ENCODE peak calls at places on chromosomes 13 and 19, in ten cellular contexts. J is neural progenitor cell, N is fibroblast of lung, S is DND-41, F is astrocyte, R is keratinocyte, K is GM23338, E is PC-9, P is HCT116, B is H1. I is an unnamed sample.

GRCh38 chr13:30872685-30873443 is 33.2 kb upstream of the MEDAG start:
- DNase-seq in J (peak; percentile 66), N (peak; percentile 84), R (no peak), F (peak; percentile 93), B (no peak), S (no peak), P (no peak), K (peak; percentile 88), E (no peak), I (peak; percentile 30)

GRCh38 chr19:49746206-49746958 is 16.7 kb downstream of the TSKS start:
- DNase-seq in P (peak; percentile 90), N (peak; percentile 56), K (peak; percentile 99), E (no peak), R (no peak), J (peak; percentile 61), S (peak; percentile 30), B (peak; percentile 97), F (peak; percentile 17), I (peak; percentile 79)

GRCh38 chr13:107450931-107451330 is 764.4 kb downstream of the LIG4 start:
- DNase-seq in E (no peak), J (no peak), B (no peak), R (no peak), P (no peak), N (peak; percentile 96), S (no peak), K (no peak), F (peak; percentile 99), I (peak; percentile 82)

GRCh38 chr13:98828614-98829013 is 76.1 kb upstream of the SLC15A1 start:
- DNase-seq in R (no peak), S (no peak), P (no peak), F (no peak), J (no peak), N (no peak), K (no peak), E (no peak), B (no peak), I (no peak)

GRCh38 chr19:52527954-52528326 is 472 bp downstream of the ZNF808 start:
- DNase-seq in R (no peak), F (no peak), S (peak; percentile 20), B (no peak), P (no peak), J (peak; percentile 47), E (no peak), N (peak; percentile 2), K (peak; percentile 46), I (peak; percentile 5)

GRCh38 chr13:113658836-113659235 is 838 bp upstream of the ATP4B start:
- DNase-seq in S (no peak), B (no peak), J (no peak), K (no peak), P (no peak), E (no peak), N (no peak), R (no peak), F (no peak), I (no peak)

GRCh38 chr19:14081797-14082674 is 3.5 kb downstream of the C19orf67 start:
- DNase-seq in K (no peak), B (no peak), F (peak; percentile 31), R (no peak), J (peak; percentile 34), P (no peak), S (no peak), N (no peak), E (no peak), I (no peak)

GRCh38 chr19:31263317-31263716 is 85.9 kb downstream of the TSHZ3 start:
- DNase-seq in R (no peak), K (no peak), E (no peak), S (peak; percentile 11), B (no peak), J (no peak), N (no peak), P (no peak), F (no peak), I (peak; percentile 5)

DNA sequence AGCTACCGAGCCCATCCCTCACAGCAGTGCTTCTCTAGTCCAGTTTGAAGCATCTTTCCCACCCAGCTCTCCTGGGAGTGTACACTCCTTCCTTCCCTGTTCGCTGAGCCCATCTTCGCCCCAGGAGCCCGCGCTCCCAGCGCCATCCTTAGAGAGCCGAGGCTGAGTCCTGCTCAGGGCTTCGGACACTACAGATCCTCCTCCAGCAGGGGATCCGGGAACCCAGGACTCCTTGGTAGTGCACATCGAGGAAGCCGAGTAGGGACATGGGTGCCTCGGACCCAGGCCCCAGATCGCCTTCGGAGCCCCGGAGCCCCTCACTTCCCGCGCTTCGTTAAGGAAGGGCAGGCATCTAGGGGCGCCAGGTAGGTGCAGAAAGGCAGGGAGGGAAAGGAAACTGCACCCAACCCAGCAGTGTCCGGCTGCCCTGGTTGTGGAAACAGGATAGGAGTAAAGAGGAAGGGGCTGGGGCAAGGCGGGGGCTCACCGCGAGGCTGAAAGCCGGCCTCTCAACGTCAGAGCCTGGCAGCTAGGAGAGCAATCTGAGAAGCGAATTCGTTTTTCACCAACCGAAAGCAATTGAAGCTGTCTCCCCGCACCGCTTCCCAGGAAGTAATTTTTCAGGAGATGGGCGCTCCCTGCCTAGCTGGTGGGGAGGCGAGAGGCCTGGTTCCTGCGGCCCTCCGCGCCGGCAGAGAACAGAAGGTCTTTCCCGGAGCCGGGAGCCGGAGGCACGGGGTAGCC is 1.0 kb downstream of the PDX1 start:
- DNase-seq in R (no peak), S (no peak), J (peak; percentile 60), K (peak; percentile 52), N (peak; percentile 18), E (no peak), B (no peak), P (no peak), F (no peak), I (no peak)
- TF ChIP-seq EZH2 in R (peak; percentile 84), S (no peak), J (peak; percentile 95), K (peak; percentile 98), N (peak; percentile 82), E (no peak), B (peak; percentile 96), P (no peak), F (peak; percentile 65), I (peak; percentile 59)

DNA sequence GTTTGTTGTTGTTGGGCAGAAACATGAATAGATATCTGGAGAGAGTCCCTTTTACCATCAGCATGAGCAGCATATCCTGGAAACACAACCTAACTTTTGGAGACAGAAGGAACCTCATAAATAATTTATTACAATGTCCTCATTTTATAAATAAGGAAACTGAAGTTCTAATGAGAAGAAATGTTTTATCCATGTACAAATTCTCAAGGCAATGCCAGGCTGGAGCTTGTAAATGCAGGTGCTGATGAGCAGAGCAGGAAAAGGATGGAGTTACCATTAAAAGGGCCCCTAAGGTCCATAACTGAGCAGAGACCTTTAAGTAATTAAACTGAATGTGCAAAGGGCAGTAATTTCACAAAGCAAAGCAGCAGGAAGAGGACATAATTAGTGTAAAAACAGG is 17.3 kb downstream of the LCP1 start:
- DNase-seq in F (no peak), B (no peak), S (no peak), J (no peak), K (no peak), N (no peak), P (no peak), E (no peak), R (no peak), I (no peak)
- H3K4me3 ChIP-seq in F (no peak overlapping the region), B (no peak overlapping the region), S (no peak overlapping the region), J (no peak overlapping the region), K (no peak overlapping the region), N (no peak overlapping the region), P (no peak overlapping the region), E (no peak overlapping the region), R (no peak overlapping the region), I (no peak overlapping the region)

DNA sequence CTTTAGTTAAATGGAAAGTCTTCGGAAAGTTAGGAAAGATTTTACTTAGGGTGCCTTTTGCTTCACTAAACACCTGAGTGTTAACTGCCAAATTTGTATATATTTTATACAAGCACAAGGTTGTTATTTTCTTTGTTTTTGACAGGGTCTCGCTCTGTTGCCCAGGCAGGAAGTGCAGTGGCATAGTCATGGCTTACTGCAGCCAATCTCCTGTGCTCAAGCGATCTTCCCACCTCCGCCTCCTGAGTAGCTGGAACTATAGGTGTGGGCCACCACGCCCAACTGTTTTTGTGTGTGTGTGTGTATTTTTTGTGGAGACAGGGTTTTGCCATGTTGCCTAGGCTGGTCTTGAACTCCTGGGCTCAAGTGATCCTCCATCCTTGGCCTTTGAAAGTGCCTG is 16.2 kb downstream of the KCTD4 start:
- DNase-seq in P (no peak), F (no peak), R (no peak), B (no peak), N (no peak), S (no peak), E (no peak), K (no peak), J (no peak), I (no peak)
- TF ChIP-seq EZH2 in P (no peak), F (no peak), R (no peak), B (no peak), N (no peak), S (no peak), E (no peak), K (no peak), J (no peak), I (no peak)

GRCh38 chr19:10838377-10838776 is 2.4 kb upstream of the TMED1 start:
- DNase-seq in P (no peak), N (no peak), S (no peak), F (no peak), E (peak; percentile 12), K (no peak), J (no peak), B (no peak), R (no peak), I (no peak)
- H3K4me3 ChIP-seq in P (no peak overlapping the region), N (no peak overlapping the region), S (no peak overlapping the region), F (no peak overlapping the region), E (no peak overlapping the region), K (no peak overlapping the region), J (no peak overlapping the region), B (no peak overlapping the region), R (no peak overlapping the region), I (no peak overlapping the region)

I was measured in A673.